ENCODE peak calls at places on chromosome 19, in seven cellular contexts. V, S, Q, O, L, F and R are unnamed samples.

GRCh38 chr19:10662384-10663251 is 8.5 kb downstream of the ILF3 start:
- DNase-seq in V (no peak), S (no peak), Q (peak), O (no peak), L (no peak), F (no peak), R (no peak)

GRCh38 chr19:42024622-42025111 is 30.6 kb upstream of the ATP1A3 start:
- DNase-seq in V (no peak), S (no peak), Q (no peak), O (no peak), L (peak), F (no peak), R (no peak)

GRCh38 chr19:49862411-49863253 is 4.7 kb downstream of the PNKP start:
- DNase-seq in V (no peak), S (no peak), Q (no peak), O (no peak), L (no peak), F (peak), R (no peak)

GRCh38 chr19:34359954-34360315 is 5.1 kb upstream of the GPI start:
- DNase-seq in V (no peak), S (no peak), Q (no peak), O (no peak), L (no peak), F (no peak), R (no peak)

GRCh38 chr19:16535381-16535780 is 6.9 kb downstream of the CHERP start:
- DNase-seq in V (no peak), S (no peak), Q (no peak), O (no peak), L (no peak), F (no peak), R (no peak)

GRCh38 chr19:35044317-35045117 is 3.0 kb downstream of the HPN start:
- DNase-seq in V (no peak), S (peak), Q (peak), O (peak), L (no peak), F (peak), R (no peak)

GRCh38 chr19:12365372-12366162 is at the start of gene ZNF442:
- DNase-seq in V (peak), S (no peak), Q (peak), O (peak), L (peak), F (peak), R (peak)

GRCh38 chr19:7006305-7006704 is 14.9 kb downstream of the MBD3L2B start:
- DNase-seq in V (no peak), S (no peak), Q (no peak), O (no peak), L (no peak), F (no peak), R (no peak)

GRCh38 chr19:27744926-27745844 is 1467.8 kb downstream of the UQCRFS1 start:
- DNase-seq in V (no peak), S (no peak), Q (no peak), O (no peak), L (no peak), F (no peak), R (no peak)

GRCh38 chr19:9456018-9456689 is 20.8 kb upstream of the ZNF266 start:
- DNase-seq in V (no peak), S (no peak), Q (no peak), O (no peak), L (no peak), F (no peak), R (no peak)

GRCh38 chr19:5188548-5189317 is 151.9 kb downstream of the PTPRS start:
- DNase-seq in V (no peak), S (no peak), Q (no peak), O (no peak), L (no peak), F (no peak), R (no peak)

GRCh38 chr19:498591-498950 is 2.3 kb downstream of the MADCAM1 start:
- DNase-seq in V (no peak), S (no peak), Q (no peak), O (no peak), L (no peak), F (no peak), R (no peak)

GRCh38 chr19:16461630-16462051 is 10.1 kb downstream of the EPS15L1 start:
- DNase-seq in V (no peak), S (no peak), Q (no peak), O (no peak), L (no peak), F (no peak), R (no peak)

GRCh38 chr19:31574251-31574973 is 225.2 kb upstream of the TSHZ3 start:
- DNase-seq in V (no peak), S (no peak), Q (no peak), O (no peak), L (no peak), F (no peak), R (no peak)

GRCh38 chr19:55820037-55820436 is 11.8 kb downstream of the NLRP11 start:
- DNase-seq in V (no peak), S (no peak), Q (no peak), O (no peak), L (no peak), F (no peak), R (no peak)

GRCh38 chr19:22625266-22626035 is 8.7 kb upstream of the ZNF492 start:
- DNase-seq in V (no peak), S (no peak), Q (no peak), O (no peak), L (no peak), F (no peak), R (no peak)

GRCh38 chr19:44809856-44810554 is 1.1 kb downstream of the BCAM start:
- DNase-seq in V (no peak), S (no peak), Q (no peak), O (no peak), L (no peak), F (no peak), R (no peak)

GRCh38 chr19:5232798-5233505 is 107.7 kb downstream of the PTPRS start:
- DNase-seq in V (no peak), S (no peak), Q (no peak), O (no peak), L (no peak), F (no peak), R (no peak)

GRCh38 chr19:58330458-58330857 is 3.7 kb downstream of the ZSCAN22 start:
- DNase-seq in V (no peak), S (peak), Q (peak), O (no peak), L (no peak), F (no peak), R (peak)

GRCh38 chr19:7507884-7508283 is 8.0 kb upstream of the ZNF358 start:
- DNase-seq in V (peak), S (peak), Q (peak), O (no peak), L (no peak), F (peak), R (peak)

GRCh38 chr19:36006955-36007354 is 1.7 kb downstream of the SYNE4 start:
- DNase-seq in V (no peak), S (no peak), Q (no peak), O (no peak), L (no peak), F (no peak), R (no peak)

GRCh38 chr19:18419195-18419698 is at the start of gene SSBP4:
- DNase-seq in V (peak), S (no peak), Q (peak), O (no peak), L (no peak), F (peak), R (peak)

GRCh38 chr19:37165635-37166034 is 6.9 kb downstream of the ZNF585A start:
- DNase-seq in V (no peak), S (no peak), Q (no peak), O (no peak), L (no peak), F (no peak), R (no peak)

GRCh38 chr19:15276620-15277019 is 44.4 kb upstream of the EPHX3 start:
- DNase-seq in V (no peak), S (no peak), Q (no peak), O (no peak), L (no peak), F (no peak), R (no peak)

GRCh38 chr19:37893845-37894575 is 12.4 kb downstream of the WDR87 start:
- DNase-seq in V (no peak), S (no peak), Q (no peak), O (no peak), L (no peak), F (no peak), R (no peak)

GRCh38 chr19:31312004-31312403 is 37.2 kb downstream of the TSHZ3 start:
- DNase-seq in V (no peak), S (no peak), Q (no peak), O (peak), L (no peak), F (peak), R (no peak)

GRCh38 chr19:33064778-33065550 is at the start of gene RHPN2:
- DNase-seq in V (no peak), S (peak), Q (no peak), O (peak), L (no peak), F (peak), R (no peak)